ENCODE peak calls at places on chromosomes 7 and 10, in eight cellular contexts. X, I, A, G, K, E, V and D are unnamed samples. For H3K9me3, the result is how much of the 10 kb centered on the place peaks cover.

GRCh38 chr7:98238976-98239375 is 13.1 kb downstream of the TECPR1 start:
- DNase-seq in A (no peak), I (peak), K (no peak), E (no peak), X (no peak), V (no peak), G (no peak), D (no peak)

GRCh38 chr7:129468087-129468486 is 33.9 kb downstream of the STRIP2 start:
- DNase-seq in X (no peak), E (no peak), K (no peak), A (no peak), G (no peak), V (no peak), I (peak), D (peak)

GRCh38 chr10:34746094-34746493 is 69.0 kb downstream of the PARD3 start:
- DNase-seq in E (no peak), G (no peak), A (no peak), K (no peak), X (no peak), V (no peak), I (no peak), D (no peak)

GRCh38 chr10:124322191-124322980 is 96.3 kb downstream of the OAT start:
- DNase-seq in X (no peak), I (no peak), V (no peak), A (no peak), K (no peak), E (peak), G (no peak), D (no peak)

GRCh38 chr7:134016223-134016941 is 110.8 kb upstream of the LRGUK start:
- DNase-seq in V (no peak), X (peak), A (no peak), K (peak), G (peak), I (peak), E (no peak), D (peak)

GRCh38 chr7:39240864-39241263 is 263.2 kb downstream of the POU6F2 start:
- DNase-seq in E (no peak), V (no peak), A (no peak), G (no peak), I (no peak), X (no peak), K (no peak), D (no peak)

GRCh38 chr10:361203-362135 is 226.2 kb downstream of the ZMYND11 start:
- DNase-seq in X (no peak), V (no peak), K (no peak), G (no peak), I (no peak), A (no peak), E (no peak), D (no peak)

GRCh38 chr10:4812952-4813351 is 13.1 kb upstream of the AKR1E2 start:
- DNase-seq in V (no peak), I (peak), A (no peak), X (peak), K (peak), G (no peak), E (no peak), D (no peak)

GRCh38 chr7:121557034-121557892 is 161.2 kb upstream of the FAM3C start:
- DNase-seq in A (no peak), K (no peak), I (no peak), E (no peak), X (no peak), V (no peak), G (no peak), D (no peak)

GRCh38 chr10:35218339-35218955 is 91.8 kb downstream of the CREM start:
- DNase-seq in I (peak), K (peak), G (peak), E (peak), V (peak), A (peak), X (peak), D (peak)

GRCh38 chr7:135151162-135151932 is 3.5 kb downstream of the TMEM140 start:
- DNase-seq in X (no peak), E (no peak), V (no peak), A (no peak), I (no peak), G (no peak), K (peak), D (no peak)

GRCh38 chr7:111639894-111640293 is 77.6 kb upstream of the IMMP2L start:
- DNase-seq in E (no peak), G (no peak), V (no peak), X (no peak), I (peak), K (no peak), A (no peak), D (no peak)

GRCh38 chr10:113704637-113705343 is 25.1 kb downstream of the CASP7 start:
- DNase-seq in V (no peak), I (peak), X (peak), E (no peak), G (peak), K (peak), A (no peak), D (peak)

GRCh38 chr10:78424721-78425120 is 391.1 kb downstream of the RPS24 start:
- DNase-seq in G (no peak), A (no peak), V (no peak), X (peak), K (peak), E (no peak), I (no peak), D (no peak)

GRCh38 chr7:16916111-16916639 is 34.4 kb upstream of the AGR3 start:
- DNase-seq in I (peak), X (peak), E (no peak), K (no peak), G (no peak), V (no peak), A (no peak), D (no peak)

GRCh38 chr10:46236537-46236887 is 50.3 kb upstream of the ANTXRL start:
- DNase-seq in I (no peak), E (no peak), V (peak), A (no peak), K (no peak), X (no peak), G (peak), D (no peak)

GRCh38 chr10:88707429-88708110 is 1.5 kb downstream of the LIPK start:
- DNase-seq in A (no peak), V (no peak), I (peak), K (peak), G (no peak), E (no peak), X (peak), D (no peak)

GRCh38 chr10:104293021-104293420 is 24.0 kb downstream of the GSTO2 start:
- DNase-seq in G (no peak), K (peak), I (peak), X (no peak), V (no peak), A (no peak), E (no peak), D (no peak)

GRCh38 chr10:127125331-127125730 is 71.1 kb downstream of the INSYN2A start:
- DNase-seq in G (no peak), V (no peak), X (no peak), E (no peak), K (no peak), I (no peak), A (no peak), D (no peak)

GRCh38 chr7:73487486-73487885 is 34.6 kb downstream of the BAZ1B start:
- DNase-seq in E (no peak), K (no peak), X (no peak), I (peak), G (no peak), V (no peak), A (no peak), D (no peak)

GRCh38 chr7:129529643-129530042 is 27.3 kb downstream of the SMKR1 start:
- DNase-seq in V (no peak), G (no peak), K (no peak), X (no peak), E (no peak), A (no peak), I (no peak), D (no peak)

GRCh38 chr7:158849553-158850389 is 6.6 kb upstream of the DYNC2I1 start:
- DNase-seq in E (no peak), V (no peak), G (no peak), I (no peak), A (no peak), X (no peak), K (no peak), D (no peak)

GRCh38 chr10:122559228-122559627 is 1.3 kb upstream of the DMBT1 start:
- DNase-seq in X (no peak), E (no peak), I (no peak), A (no peak), G (no peak), V (no peak), K (no peak), D (no peak)

GRCh38 chr7:92843034-92843760 is 6.8 kb upstream of the CDK6 start:
- DNase-seq in V (no peak), E (no peak), G (no peak), A (no peak), K (no peak), I (peak), X (no peak), D (no peak)

GRCh38 chr10:29057712-29058426 is 231.0 kb upstream of the LYZL1 start:
- DNase-seq in G (peak), I (peak), X (no peak), V (no peak), E (no peak), A (no peak), K (no peak), D (peak)

GRCh38 chr10:105243381-105243780 is 602.3 kb downstream of the SORCS3 start:
- DNase-seq in I (no peak), A (no peak), G (no peak), V (no peak), E (no peak), X (no peak), K (no peak), D (no peak)

GRCh38 chr10:75276029-75276872 is 40.5 kb upstream of the COMTD1 start:
- DNase-seq in E (peak), X (no peak), I (no peak), K (no peak), A (peak), V (no peak), G (no peak), D (peak)

DNA sequence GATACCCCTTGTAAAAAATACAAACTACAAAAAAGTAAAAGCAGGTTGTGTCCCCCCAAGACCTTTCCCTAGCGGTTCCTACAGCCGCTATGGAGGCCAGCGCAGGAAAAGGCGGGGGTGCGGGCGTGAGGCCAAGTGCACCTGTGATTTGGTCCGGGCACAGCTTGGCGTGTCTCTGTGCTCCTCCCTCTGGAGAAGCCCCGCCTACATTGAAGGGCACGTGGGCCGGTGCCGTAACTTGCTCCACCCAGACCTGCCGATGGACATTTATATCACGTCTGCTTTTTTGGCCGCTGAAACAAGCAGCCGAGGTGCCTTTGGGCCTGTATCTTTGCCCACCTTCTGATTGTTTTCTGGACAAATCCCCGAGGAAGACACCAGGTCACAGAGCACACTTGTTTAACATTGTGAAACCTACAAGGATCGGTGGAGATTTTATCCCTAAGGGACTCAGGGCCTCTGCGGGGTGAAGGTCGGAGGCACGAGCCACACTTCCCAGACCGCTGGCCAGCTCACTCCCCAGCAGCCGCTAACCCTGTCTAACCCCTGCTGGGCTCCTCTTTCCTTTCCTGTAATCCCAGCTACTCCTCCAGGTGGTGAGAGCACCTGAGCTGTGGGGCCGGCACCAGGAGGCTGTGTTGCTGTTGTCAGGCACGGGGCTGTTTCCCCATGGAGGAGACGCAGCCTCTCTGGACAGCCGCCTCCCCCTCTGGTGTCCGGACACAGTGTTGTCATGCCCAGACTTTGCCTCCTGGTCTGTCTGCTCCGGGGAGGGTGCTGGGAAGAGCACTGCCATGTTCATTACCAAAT is 18.8 kb upstream of the INPP5A start:
- DNase-seq in X (no peak), A (peak), K (no peak), V (peak), E (peak), G (peak), I (no peak), D (peak)
- TF ChIP-seq CTCF in X (no peak), A (no peak), K (no peak), V (no peak), E (no peak), G (no peak), I (no peak), D (no peak)

DNA sequence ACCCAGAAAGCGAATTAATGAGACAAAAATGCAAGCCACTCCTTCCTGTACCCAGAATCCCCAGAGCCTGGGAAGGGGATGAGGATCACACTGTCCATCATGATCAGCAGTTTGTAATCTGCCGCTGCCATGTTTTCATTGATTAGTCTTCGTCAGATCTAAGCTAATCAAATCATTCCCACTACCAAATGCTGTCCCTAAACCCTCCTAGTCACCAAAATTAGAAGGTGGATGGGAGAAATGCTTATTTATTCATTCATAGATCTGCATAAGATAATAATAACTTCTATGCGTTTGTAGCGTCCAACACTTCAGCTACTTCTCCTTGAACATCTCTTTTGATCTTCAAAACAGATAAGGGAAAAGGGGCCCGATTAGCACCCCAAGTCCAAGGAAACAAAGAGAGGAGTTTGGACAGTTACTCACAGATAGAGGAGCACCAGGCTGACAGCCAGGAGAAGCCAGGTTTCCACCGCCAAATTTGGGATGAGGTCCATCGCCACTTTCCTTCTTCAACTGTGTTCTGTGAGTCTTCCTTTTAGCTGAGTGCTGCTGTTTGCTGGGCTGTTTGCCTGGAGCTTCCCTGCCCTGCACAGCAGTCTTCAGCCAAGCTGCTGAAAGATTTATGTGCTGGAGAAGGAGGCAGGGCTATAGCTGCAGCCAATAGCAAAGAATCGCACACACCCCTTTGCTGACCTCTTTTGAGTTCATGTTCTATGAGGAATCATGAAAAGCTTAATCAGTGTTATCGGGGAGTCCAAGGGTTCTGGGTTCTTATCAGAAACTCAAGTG is at the start of gene CYP3A5:
- DNase-seq in I (no peak), E (no peak), X (peak), V (peak), A (no peak), G (no peak), K (no peak), D (no peak)
- H3K27ac ChIP-seq in I (no peak), E (no peak), X (peak), V (peak), A (no peak), G (no peak), K (no peak), D (no peak)

DNA sequence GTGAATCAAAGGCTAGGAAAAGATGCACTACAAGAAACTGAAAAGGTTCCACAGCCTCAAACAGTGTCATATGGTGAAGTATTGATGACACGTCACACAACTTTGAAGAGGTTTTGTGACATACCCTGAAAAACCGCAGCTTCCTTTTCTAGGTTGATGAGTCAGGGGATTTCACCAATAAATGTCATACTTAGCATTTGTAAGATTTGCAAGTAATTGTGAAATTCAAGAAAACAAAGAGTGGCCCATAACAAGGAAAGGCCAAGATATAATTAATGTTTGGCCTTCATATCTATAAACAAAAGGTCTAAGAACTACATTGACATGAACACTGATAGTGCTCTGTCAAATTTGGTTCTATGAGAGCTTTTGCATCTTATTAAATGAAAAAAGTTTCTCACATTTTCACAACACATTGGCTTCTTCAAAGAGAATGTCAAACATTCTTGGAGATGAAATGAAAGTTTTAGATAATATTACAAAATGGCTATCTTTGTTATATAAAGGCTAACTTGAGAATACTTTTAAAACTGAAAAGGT is 62.0 kb upstream of the NAMPT start:
- DNase-seq in I (peak), X (peak), A (no peak), V (no peak), E (no peak), K (peak), G (no peak), D (no peak)
- H3K9me3 ChIP-seq in I (under half), X (half or more), A (under half), V (under half), E (under half), K (under half), G (under half), D (under half)

DNA sequence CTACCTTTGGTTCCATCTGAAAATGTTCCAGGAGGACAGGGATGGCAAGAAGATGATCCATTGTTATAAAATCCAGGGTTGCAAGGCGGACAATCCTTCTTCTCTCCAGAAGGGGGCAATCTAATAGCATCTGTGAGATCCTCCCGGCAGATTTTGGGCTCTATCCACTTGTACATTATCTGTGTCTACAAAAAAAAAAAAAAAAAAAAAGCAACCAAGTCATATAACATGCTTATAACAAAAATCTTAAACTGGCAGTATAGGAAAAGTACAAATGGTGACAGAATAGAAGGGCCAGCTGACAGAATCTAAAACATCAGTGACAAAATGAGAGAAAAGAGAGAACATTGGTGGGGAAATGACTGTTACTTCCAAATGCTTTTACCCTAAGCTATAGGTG is 132.7 kb downstream of the ELAPOR2 start:
- DNase-seq in G (peak), E (no peak), A (no peak), X (peak), V (no peak), I (peak), K (peak), D (no peak)
- TF ChIP-seq CTCF in G (peak), E (peak), A (peak), X (peak), V (peak), I (peak), K (peak), D (peak)